ENCODE peak calls at places on chromosomes 3 and 15, in eight cellular contexts. One of them, this sample, is unnamed.

GRCh38 chr15:98076021-98076816 is 115.7 kb downstream of the ARRDC4 start:
- DNase-seq in dorsolateral prefrontal cortex: no peak
- DNase-seq in PC-9: peak
- DNase-seq in HL-60: no peak
- DNase-seq in IMR-90: no peak
- DNase-seq in cardiac fibroblast: no peak
- DNase-seq in fibroblast of villous mesenchyme: peak
- DNase-seq in bronchial epithelial cell: peak
- DNase-seq in this sample: peak

GRCh38 chr3:122680381-122681293 is at the start of gene PARP14:
- DNase-seq in dorsolateral prefrontal cortex: no peak
- DNase-seq in PC-9: peak
- DNase-seq in HL-60: no peak
- DNase-seq in IMR-90: peak
- DNase-seq in cardiac fibroblast: peak
- DNase-seq in fibroblast of villous mesenchyme: peak
- DNase-seq in bronchial epithelial cell: peak
- DNase-seq in this sample: peak

GRCh38 chr15:94162946-94163345 is 68.4 kb upstream of the MCTP2 start:
- DNase-seq in dorsolateral prefrontal cortex: no peak
- DNase-seq in PC-9: no peak
- DNase-seq in HL-60: no peak
- DNase-seq in IMR-90: no peak
- DNase-seq in cardiac fibroblast: no peak
- DNase-seq in fibroblast of villous mesenchyme: no peak
- DNase-seq in bronchial epithelial cell: no peak
- DNase-seq in this sample: no peak

GRCh38 chr3:54427951-54428871 is 305.9 kb downstream of the CACNA2D3 start:
- DNase-seq in dorsolateral prefrontal cortex: no peak
- DNase-seq in PC-9: peak
- DNase-seq in HL-60: peak
- DNase-seq in IMR-90: peak
- DNase-seq in cardiac fibroblast: peak
- DNase-seq in fibroblast of villous mesenchyme: peak
- DNase-seq in bronchial epithelial cell: peak
- DNase-seq in this sample: peak

GRCh38 chr15:43134157-43134637 is 811 bp downstream of the TMEM62 start:
- DNase-seq in dorsolateral prefrontal cortex: no peak
- DNase-seq in PC-9: no peak
- DNase-seq in HL-60: no peak
- DNase-seq in IMR-90: no peak
- DNase-seq in cardiac fibroblast: no peak
- DNase-seq in fibroblast of villous mesenchyme: no peak
- DNase-seq in bronchial epithelial cell: peak
- DNase-seq in this sample: no peak

GRCh38 chr15:94909510-94909909 is 678.1 kb downstream of the MCTP2 start:
- DNase-seq in dorsolateral prefrontal cortex: no peak
- DNase-seq in PC-9: no peak
- DNase-seq in HL-60: no peak
- DNase-seq in IMR-90: no peak
- DNase-seq in cardiac fibroblast: no peak
- DNase-seq in fibroblast of villous mesenchyme: no peak
- DNase-seq in bronchial epithelial cell: peak
- DNase-seq in this sample: no peak

GRCh38 chr3:136038668-136039067 is 73.1 kb downstream of the PPP2R3A start:
- DNase-seq in dorsolateral prefrontal cortex: no peak
- DNase-seq in PC-9: no peak
- DNase-seq in HL-60: no peak
- DNase-seq in IMR-90: no peak
- DNase-seq in cardiac fibroblast: no peak
- DNase-seq in fibroblast of villous mesenchyme: no peak
- DNase-seq in bronchial epithelial cell: no peak
- DNase-seq in this sample: no peak

GRCh38 chr3:135034291-135034768 is 239.3 kb downstream of the EPHB1 start:
- DNase-seq in dorsolateral prefrontal cortex: no peak
- DNase-seq in PC-9: no peak
- DNase-seq in HL-60: no peak
- DNase-seq in IMR-90: no peak
- DNase-seq in cardiac fibroblast: no peak
- DNase-seq in fibroblast of villous mesenchyme: no peak
- DNase-seq in bronchial epithelial cell: no peak
- DNase-seq in this sample: no peak

GRCh38 chr3:185317674-185318073 is 45.3 kb upstream of the MAP3K13 start:
- DNase-seq in dorsolateral prefrontal cortex: no peak
- DNase-seq in PC-9: no peak
- DNase-seq in HL-60: no peak
- DNase-seq in IMR-90: no peak
- DNase-seq in cardiac fibroblast: no peak
- DNase-seq in fibroblast of villous mesenchyme: no peak
- DNase-seq in bronchial epithelial cell: peak
- DNase-seq in this sample: peak

GRCh38 chr3:196207159-196207832 is 3.9 kb downstream of the ZDHHC19 start:
- DNase-seq in dorsolateral prefrontal cortex: no peak
- DNase-seq in PC-9: no peak
- DNase-seq in HL-60: no peak
- DNase-seq in IMR-90: no peak
- DNase-seq in cardiac fibroblast: no peak
- DNase-seq in fibroblast of villous mesenchyme: no peak
- DNase-seq in bronchial epithelial cell: no peak
- DNase-seq in this sample: no peak

GRCh38 chr3:9600597-9600996 is 47.0 kb upstream of the LHFPL4 start:
- DNase-seq in dorsolateral prefrontal cortex: no peak
- DNase-seq in PC-9: peak
- DNase-seq in HL-60: no peak
- DNase-seq in IMR-90: no peak
- DNase-seq in cardiac fibroblast: peak
- DNase-seq in fibroblast of villous mesenchyme: peak
- DNase-seq in bronchial epithelial cell: no peak
- DNase-seq in this sample: no peak

GRCh38 chr3:143120716-143121239 is 1.2 kb downstream of the CHST2 start:
- DNase-seq in dorsolateral prefrontal cortex: no peak
- DNase-seq in PC-9: no peak
- DNase-seq in HL-60: no peak
- DNase-seq in IMR-90: peak
- DNase-seq in cardiac fibroblast: peak
- DNase-seq in fibroblast of villous mesenchyme: no peak
- DNase-seq in bronchial epithelial cell: no peak
- DNase-seq in this sample: peak

GRCh38 chr3:44993471-44994205 is 17.6 kb downstream of the EXOSC7 start:
- DNase-seq in dorsolateral prefrontal cortex: no peak
- DNase-seq in PC-9: no peak
- DNase-seq in HL-60: no peak
- DNase-seq in IMR-90: peak
- DNase-seq in cardiac fibroblast: peak
- DNase-seq in fibroblast of villous mesenchyme: peak
- DNase-seq in bronchial epithelial cell: peak
- DNase-seq in this sample: peak

GRCh38 chr3:18422972-18423371 is 2.2 kb downstream of the SATB1 start:
- DNase-seq in dorsolateral prefrontal cortex: no peak
- DNase-seq in PC-9: no peak
- DNase-seq in HL-60: no peak
- DNase-seq in IMR-90: no peak
- DNase-seq in cardiac fibroblast: peak
- DNase-seq in fibroblast of villous mesenchyme: no peak
- DNase-seq in bronchial epithelial cell: no peak
- DNase-seq in this sample: no peak

GRCh38 chr3:18425641-18426403 is 683 bp upstream of the SATB1 start:
- DNase-seq in dorsolateral prefrontal cortex: peak
- DNase-seq in PC-9: peak
- DNase-seq in HL-60: no peak
- DNase-seq in IMR-90: no peak
- DNase-seq in cardiac fibroblast: peak
- DNase-seq in fibroblast of villous mesenchyme: no peak
- DNase-seq in bronchial epithelial cell: no peak
- DNase-seq in this sample: no peak

GRCh38 chr3:18424213-18424861 is 802 bp downstream of the SATB1 start:
- DNase-seq in dorsolateral prefrontal cortex: no peak
- DNase-seq in PC-9: no peak
- DNase-seq in HL-60: no peak
- DNase-seq in IMR-90: no peak
- DNase-seq in cardiac fibroblast: no peak
- DNase-seq in fibroblast of villous mesenchyme: no peak
- DNase-seq in bronchial epithelial cell: no peak
- DNase-seq in this sample: no peak

GRCh38 chr3:18424862-18425640 is at the start of gene SATB1:
- DNase-seq in dorsolateral prefrontal cortex: peak
- DNase-seq in PC-9: peak
- DNase-seq in HL-60: peak
- DNase-seq in IMR-90: peak
- DNase-seq in cardiac fibroblast: peak
- DNase-seq in fibroblast of villous mesenchyme: peak
- DNase-seq in bronchial epithelial cell: peak
- DNase-seq in this sample: peak

DNA sequence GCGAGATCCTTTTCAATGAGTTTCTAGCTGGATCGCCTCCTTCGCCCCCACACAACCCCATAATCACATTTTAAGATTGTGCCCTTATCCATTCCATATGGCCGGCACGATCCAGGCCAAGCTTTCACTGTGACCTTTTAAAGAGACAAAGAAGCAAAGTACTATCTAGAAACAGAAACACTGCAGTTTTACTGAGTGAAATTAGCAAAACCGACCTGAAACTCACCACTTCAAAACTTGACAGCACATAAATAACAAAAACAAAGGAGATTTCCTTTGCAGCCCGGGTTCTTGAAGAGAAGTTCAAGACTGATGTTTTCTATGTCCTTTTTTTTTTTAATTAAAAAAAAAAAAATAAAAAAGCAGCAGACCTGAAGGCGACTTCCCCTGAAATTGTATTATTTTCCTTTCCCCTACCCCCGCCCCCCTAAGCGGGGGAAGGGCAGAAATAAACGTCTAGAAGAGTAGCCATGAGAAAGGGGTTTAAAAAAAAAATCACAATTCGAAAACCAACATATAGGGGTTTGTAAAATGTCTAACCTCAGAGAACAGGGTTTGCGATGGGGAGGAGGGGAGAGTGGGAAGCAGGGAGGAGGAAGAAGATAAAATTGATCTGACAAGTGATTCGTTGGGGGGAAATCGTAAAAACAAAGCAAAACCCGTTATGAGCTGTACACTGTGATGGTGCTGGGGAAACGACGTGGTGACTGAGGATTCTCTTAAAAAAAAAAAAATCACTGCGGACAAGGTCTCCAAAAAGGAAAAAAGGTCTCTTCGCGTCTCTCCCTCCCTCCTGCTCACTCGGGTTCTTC is 1.5 kb downstream of the SATB1 start:
- DNase-seq in dorsolateral prefrontal cortex: peak
- DNase-seq in PC-9: no peak
- DNase-seq in HL-60: no peak
- DNase-seq in IMR-90: peak
- DNase-seq in cardiac fibroblast: peak
- DNase-seq in fibroblast of villous mesenchyme: peak
- DNase-seq in bronchial epithelial cell: peak
- DNase-seq in this sample: peak
- H3K4me3 ChIP-seq in dorsolateral prefrontal cortex: peak
- H3K4me3 ChIP-seq in PC-9: peak
- H3K4me3 ChIP-seq in HL-60: peak
- H3K4me3 ChIP-seq in IMR-90: peak
- H3K4me3 ChIP-seq in cardiac fibroblast: peak
- H3K4me3 ChIP-seq in fibroblast of villous mesenchyme: peak
- H3K4me3 ChIP-seq in bronchial epithelial cell: peak
- H3K4me3 ChIP-seq in this sample: peak

DNA sequence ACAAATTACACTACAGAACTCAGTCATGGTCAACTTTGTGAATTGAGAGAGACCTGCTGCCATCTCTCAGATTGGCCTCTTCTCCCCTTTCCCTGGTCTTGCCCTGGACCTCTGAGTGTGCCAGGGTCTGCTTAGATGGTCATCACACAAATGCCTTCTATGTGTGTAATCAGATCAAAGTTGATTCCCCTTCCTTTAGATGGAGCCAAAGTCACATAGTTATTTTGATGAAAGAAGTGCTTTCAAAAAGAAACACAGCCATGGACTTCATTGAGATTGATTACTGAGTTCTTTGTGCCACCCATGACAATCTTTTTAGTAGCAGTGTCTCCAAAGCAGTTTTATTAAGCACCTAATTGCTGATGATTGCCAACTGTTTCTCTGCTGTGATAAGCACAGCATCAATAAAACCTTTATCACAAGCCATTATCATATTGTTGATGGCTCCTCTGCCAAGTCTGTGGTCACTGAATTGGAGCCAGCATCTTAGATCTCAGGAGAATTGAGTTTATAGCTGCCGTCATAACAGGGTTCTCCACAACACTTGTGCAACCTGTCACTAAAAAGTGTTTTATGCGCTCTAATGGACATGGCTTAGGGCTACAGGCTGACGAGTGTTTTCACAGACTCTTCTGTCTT is 149.7 kb upstream of the NUDT16 start:
- DNase-seq in dorsolateral prefrontal cortex: no peak
- DNase-seq in PC-9: no peak
- DNase-seq in HL-60: no peak
- DNase-seq in IMR-90: no peak
- DNase-seq in cardiac fibroblast: peak
- DNase-seq in fibroblast of villous mesenchyme: peak
- DNase-seq in bronchial epithelial cell: peak
- DNase-seq in this sample: no peak
- TF ChIP-seq CTCF in dorsolateral prefrontal cortex: no peak
- TF ChIP-seq CTCF in PC-9: peak
- TF ChIP-seq CTCF in HL-60: no peak
- TF ChIP-seq CTCF in IMR-90: no peak
- TF ChIP-seq CTCF in cardiac fibroblast: no peak
- TF ChIP-seq CTCF in fibroblast of villous mesenchyme: no peak
- TF ChIP-seq CTCF in bronchial epithelial cell: no peak
- TF ChIP-seq CTCF in this sample: no peak

DNA sequence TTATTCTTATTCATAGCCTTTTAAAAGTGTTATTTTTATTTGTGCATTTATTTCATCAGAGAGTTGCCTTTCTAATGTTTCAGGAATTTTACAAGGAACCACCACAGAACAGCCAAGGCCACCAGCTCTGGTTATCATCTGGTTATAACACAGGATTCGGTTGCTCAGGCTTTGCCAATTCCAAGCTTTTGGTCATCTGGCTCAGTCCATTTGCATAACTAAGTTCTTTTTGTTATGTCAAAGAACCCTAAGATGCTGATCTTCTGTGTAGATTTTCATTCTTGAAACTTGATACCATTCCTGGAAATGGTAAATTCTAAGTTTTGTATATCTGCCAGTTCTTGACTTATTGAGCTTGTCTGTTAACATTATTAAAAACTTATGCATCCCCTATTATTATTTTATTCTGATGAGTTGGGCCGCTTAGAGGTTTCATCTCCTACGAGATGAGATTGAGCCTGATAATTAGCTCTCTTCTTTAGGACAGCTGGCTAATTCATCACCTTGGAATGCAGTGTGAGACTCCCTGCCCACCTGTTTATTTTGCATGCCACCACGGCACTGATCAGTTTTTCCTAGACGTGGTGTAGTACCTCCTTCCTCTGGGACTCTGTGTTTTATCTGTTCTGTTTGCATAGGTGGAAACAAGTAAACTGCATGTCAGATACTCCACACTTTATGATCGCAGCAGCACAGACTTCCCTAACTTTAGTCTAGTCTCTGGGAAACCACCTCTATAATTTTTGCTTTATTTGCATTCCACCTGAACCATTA is 264.8 kb downstream of the SLCO3A1 start:
- DNase-seq in dorsolateral prefrontal cortex: no peak
- DNase-seq in PC-9: peak
- DNase-seq in HL-60: no peak
- DNase-seq in IMR-90: peak
- DNase-seq in cardiac fibroblast: no peak
- DNase-seq in fibroblast of villous mesenchyme: peak
- DNase-seq in bronchial epithelial cell: peak
- DNase-seq in this sample: peak
- H3K4me3 ChIP-seq in dorsolateral prefrontal cortex: no peak
- H3K4me3 ChIP-seq in PC-9: no peak
- H3K4me3 ChIP-seq in HL-60: no peak
- H3K4me3 ChIP-seq in IMR-90: no peak
- H3K4me3 ChIP-seq in cardiac fibroblast: no peak
- H3K4me3 ChIP-seq in fibroblast of villous mesenchyme: no peak
- H3K4me3 ChIP-seq in bronchial epithelial cell: no peak
- H3K4me3 ChIP-seq in this sample: no peak

GRCh38 chr3:144843099-144843498 is 871.5 kb downstream of the DIPK2A start:
- DNase-seq in dorsolateral prefrontal cortex: no peak
- DNase-seq in PC-9: no peak
- DNase-seq in HL-60: no peak
- DNase-seq in IMR-90: no peak
- DNase-seq in cardiac fibroblast: no peak
- DNase-seq in fibroblast of villous mesenchyme: no peak
- DNase-seq in bronchial epithelial cell: no peak
- DNase-seq in this sample: peak
- TF ChIP-seq CTCF in dorsolateral prefrontal cortex: no peak
- TF ChIP-seq CTCF in PC-9: no peak
- TF ChIP-seq CTCF in HL-60: no peak
- TF ChIP-seq CTCF in IMR-90: no peak
- TF ChIP-seq CTCF in cardiac fibroblast: no peak
- TF ChIP-seq CTCF in fibroblast of villous mesenchyme: peak
- TF ChIP-seq CTCF in bronchial epithelial cell: no peak
- TF ChIP-seq CTCF in this sample: peak